ENCODE peak calls at places on chromosomes 7 and 10, in eight cellular contexts. E is IMR-90, D is neuronal stem cell, Q is tibial nerve, T is A549, K is adrenal gland, U is aorta, W is upper lobe of left lung. Y is an unnamed sample. For H3K4me1, the result is how much of the 10 kb centered on the place peaks cover.

GRCh38 chr10:101066890-101067355 is 5.1 kb downstream of the KAZALD1 start:
- DNase-seq in E (no peak), D (no peak), Q (no peak), T (peak), K (no peak), U (peak), W (peak), Y (no peak)

GRCh38 chr7:128424936-128425335 is 15.2 kb upstream of the IMPDH1 start:
- DNase-seq in E (no peak), D (no peak), Q (no peak), T (no peak), K (no peak), U (no peak), W (no peak), Y (no peak)

GRCh38 chr7:17144313-17144712 is 154.1 kb upstream of the AHR start:
- DNase-seq in E (peak), D (no peak), Q (no peak), T (peak), K (no peak), U (no peak), W (no peak), Y (peak)

GRCh38 chr10:100744980-100745881 is at the start of gene PAX2:
- DNase-seq in E (no peak), D (no peak), Q (no peak), T (peak), K (no peak), U (no peak), W (peak), Y (no peak)

GRCh38 chr10:125118701-125119100 is 41.7 kb downstream of the CTBP2 start:
- DNase-seq in E (no peak), D (no peak), Q (no peak), T (no peak), K (no peak), U (peak), W (no peak), Y (no peak)

GRCh38 chr7:100467638-100468373 is 3.7 kb upstream of the SPACDR start:
- DNase-seq in E (no peak), D (no peak), Q (peak), T (no peak), K (no peak), U (no peak), W (no peak), Y (no peak)

GRCh38 chr10:14039968-14040668 is 290.6 kb downstream of the FRMD4A start:
- DNase-seq in E (peak), D (no peak), Q (no peak), T (no peak), K (no peak), U (no peak), W (no peak), Y (no peak)

GRCh38 chr10:132916421-132916841 is 25.9 kb downstream of the CFAP46 start:
- DNase-seq in E (no peak), D (no peak), Q (no peak), T (no peak), K (no peak), U (peak), W (peak), Y (no peak)

GRCh38 chr7:157273208-157274202 is 63.3 kb upstream of the DNAJB6 start:
- DNase-seq in E (peak), D (peak), Q (peak), T (peak), K (peak), U (peak), W (peak), Y (peak)

DNA sequence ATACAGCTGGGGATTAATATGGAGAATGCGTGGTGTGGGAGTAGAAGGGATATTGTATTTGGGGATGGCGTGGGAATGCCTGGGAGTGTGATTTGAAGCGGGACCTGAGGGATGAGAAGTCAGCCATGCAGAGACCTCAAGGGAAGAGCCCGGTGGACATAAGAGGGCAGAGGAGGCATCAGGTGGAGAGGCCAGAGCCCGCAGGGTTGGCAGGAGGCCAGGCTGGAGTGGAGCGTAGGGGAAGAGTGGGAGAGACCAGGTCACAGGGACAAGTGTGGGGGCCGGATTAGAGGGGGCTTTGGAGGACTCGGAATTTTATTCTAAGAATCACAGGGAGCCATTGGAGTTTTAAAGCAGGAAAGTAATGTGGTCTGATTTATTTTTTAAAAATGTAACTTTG is 2.0 kb downstream of the NDUFB2 start:
- DNase-seq in E (no peak), D (no peak), Q (no peak), T (no peak), K (no peak), U (peak), W (no peak), Y (no peak)
- H3K27ac ChIP-seq in E (no peak), D (no peak), Q (no peak), T (no peak), K (no peak), U (no peak), W (no peak), Y (no peak)

GRCh38 chr7:37921876-37922275 is 1.4 kb downstream of the EPDR1 start:
- DNase-seq in E (no peak), D (no peak), Q (no peak), T (no peak), K (no peak), U (no peak), W (no peak), Y (no peak)
- H3K4me3 ChIP-seq in E (no peak), D (no peak), Q (no peak), T (peak), K (peak), U (peak), W (peak), Y (no peak)

DNA sequence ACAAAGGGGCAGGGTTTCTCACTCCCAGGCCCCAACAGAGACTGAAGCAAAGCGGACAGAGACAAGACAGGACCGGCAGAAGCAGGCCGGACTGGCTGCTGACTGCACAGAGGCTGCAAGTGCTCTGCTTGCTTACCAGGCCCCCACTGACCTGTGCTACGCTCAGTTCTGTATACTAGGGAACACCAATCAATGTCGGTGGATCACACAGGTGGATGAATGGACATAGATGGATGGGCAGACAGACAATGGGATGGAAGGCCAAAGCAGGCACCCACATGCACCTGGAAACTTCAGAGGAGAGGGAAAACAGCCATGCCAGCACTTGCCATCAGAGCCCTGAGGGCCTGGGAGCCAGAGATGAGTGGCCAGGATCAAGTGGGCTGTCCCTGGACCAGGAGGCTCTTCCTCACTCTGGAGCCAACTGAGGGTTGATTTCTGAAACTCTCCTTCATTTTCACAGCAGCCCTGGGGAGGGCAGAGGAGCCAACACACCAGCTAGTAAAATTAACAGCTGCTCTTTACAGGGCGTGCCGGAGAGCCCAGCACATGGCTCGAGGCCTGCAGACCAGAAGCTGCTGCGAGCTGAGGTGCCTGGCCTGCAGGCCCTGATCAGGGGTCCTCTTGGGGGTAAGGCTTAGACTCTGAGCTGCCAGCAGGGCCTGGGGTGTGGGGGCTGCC is 243.6 kb downstream of the KCNMA1 start:
- DNase-seq in E (no peak), D (no peak), Q (no peak), T (no peak), K (no peak), U (no peak), W (peak), Y (no peak)
- H3K4me1 ChIP-seq in E (under half), D (under half), Q (under half), T (under half), K (under half), U (under half), W (under half), Y (under half)

GRCh38 chr7:6272481-6273323 is at the start of gene CYTH3:
- DNase-seq in E (peak), D (peak), Q (peak), T (peak), K (peak), U (peak), W (peak), Y (peak)

GRCh38 chr7:6271091-6271658 is 1.2 kb downstream of the CYTH3 start:
- DNase-seq in E (peak), D (no peak), Q (peak), T (peak), K (peak), U (peak), W (no peak), Y (peak)

GRCh38 chr7:6273380-6273837 is 985 bp upstream of the CYTH3 start:
- DNase-seq in E (no peak), D (no peak), Q (no peak), T (no peak), K (peak), U (peak), W (no peak), Y (no peak)

GRCh38 chr7:6273917-6274630 is 1.6 kb upstream of the CYTH3 start:
- DNase-seq in E (no peak), D (no peak), Q (no peak), T (no peak), K (no peak), U (peak), W (no peak), Y (no peak)

GRCh38 chr7:6271694-6272371 is 591 bp downstream of the CYTH3 start:
- DNase-seq in E (no peak), D (no peak), Q (no peak), T (peak), K (peak), U (peak), W (peak), Y (peak)
- H3K27ac ChIP-seq in E (peak), D (no peak), Q (peak), T (peak), K (peak), U (no peak), W (peak), Y (peak)

GRCh38 chr10:43369921-43370320 is 1.5 kb upstream of the FXYD4 start:
- DNase-seq in E (no peak), D (no peak), Q (no peak), T (no peak), K (no peak), U (peak), W (no peak), Y (no peak)
- H3K4me3 ChIP-seq in E (no peak), D (no peak), Q (no peak), T (no peak), K (no peak), U (no peak), W (no peak), Y (no peak)

GRCh38 chr10:11588878-11589277 is 22.6 kb downstream of the USP6NL start:
- DNase-seq in E (no peak), D (no peak), Q (no peak), T (no peak), K (no peak), U (no peak), W (no peak), Y (no peak)
- H3K4me1 ChIP-seq in E (under half), D (under half), Q (under half), T (under half), K (under half), U (under half), W (under half), Y (under half)

GRCh38 chr7:91916068-91916440 is 24.6 kb upstream of the AKAP9 start:
- DNase-seq in E (no peak), D (no peak), Q (no peak), T (no peak), K (no peak), U (no peak), W (no peak), Y (no peak)
- H3K27ac ChIP-seq in E (no peak), D (no peak), Q (no peak), T (no peak), K (no peak), U (no peak), W (no peak), Y (no peak)

GRCh38 chr7:71131753-71132520 is at the start of gene GALNT17:
- DNase-seq in E (no peak), D (peak), Q (no peak), T (no peak), K (peak), U (peak), W (peak), Y (no peak)

GRCh38 chr7:71130280-71130679 is 1.7 kb upstream of the GALNT17 start:
- DNase-seq in E (no peak), D (no peak), Q (no peak), T (no peak), K (no peak), U (no peak), W (no peak), Y (no peak)

GRCh38 chr7:71132521-71133231 is 732 bp downstream of the GALNT17 start:
- DNase-seq in E (no peak), D (peak), Q (no peak), T (no peak), K (no peak), U (peak), W (peak), Y (no peak)

GRCh38 chr7:71133232-71133622 is 1.3 kb downstream of the GALNT17 start:
- DNase-seq in E (no peak), D (no peak), Q (no peak), T (no peak), K (no peak), U (no peak), W (no peak), Y (no peak)

DNA sequence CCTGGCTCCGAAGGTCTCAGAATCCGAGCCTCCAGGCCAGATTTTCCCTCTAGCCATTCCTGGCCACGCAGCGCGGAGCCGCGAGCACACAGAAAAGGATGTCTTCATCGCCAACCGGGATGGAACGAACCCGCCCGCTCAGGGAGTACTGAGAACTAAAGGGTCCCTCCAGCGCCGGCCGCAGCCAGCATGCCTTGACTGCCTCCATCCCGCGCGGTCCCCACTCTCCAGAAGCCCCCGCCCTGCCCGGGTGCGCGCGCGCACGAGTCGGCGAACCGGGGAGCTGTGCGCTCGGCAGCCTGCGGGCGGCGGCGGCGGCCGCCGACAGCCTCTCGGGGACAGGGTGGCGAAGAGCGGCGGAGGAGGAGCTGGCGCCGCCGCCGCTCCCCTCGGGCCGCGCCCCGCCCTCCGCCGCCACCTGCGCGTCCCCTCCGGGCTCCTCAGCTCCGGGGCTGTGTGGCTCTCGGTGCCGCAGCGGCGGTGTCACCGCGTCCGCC is 640 bp upstream of the GALNT17 start:
- DNase-seq in E (no peak), D (peak), Q (peak), T (no peak), K (peak), U (peak), W (peak), Y (no peak)
- H3K4me3 ChIP-seq in E (no peak), D (peak), Q (peak), T (peak), K (peak), U (peak), W (peak), Y (no peak)

Y was measured in effector memory CD4-positive, alpha-beta T cell.